ENCODE peak calls at places on chromosomes 7 and 10, in five cellular contexts. One of them, this sample, is unnamed.

GRCh38 chr7:131518626-131519025 is 37.8 kb downstream of the PODXL start:
- DNase-seq in G401: no peak
- DNase-seq in RCC 7860: no peak
- DNase-seq in colonic mucosa: no peak
- DNase-seq in H54: no peak
- DNase-seq in this sample: no peak

GRCh38 chr10:28713626-28714352 is 36.5 kb downstream of the BAMBI start:
- DNase-seq in G401: no peak
- DNase-seq in RCC 7860: no peak
- DNase-seq in colonic mucosa: no peak
- DNase-seq in H54: no peak
- DNase-seq in this sample: no peak

GRCh38 chr7:16428672-16429071 is 7.3 kb upstream of the CRPPA start:
- DNase-seq in G401: no peak
- DNase-seq in RCC 7860: peak
- DNase-seq in colonic mucosa: peak
- DNase-seq in H54: no peak
- DNase-seq in this sample: no peak

GRCh38 chr7:29826530-29826822 is 20.2 kb downstream of the WIPF3 start:
- DNase-seq in G401: no peak
- DNase-seq in RCC 7860: no peak
- DNase-seq in colonic mucosa: no peak
- DNase-seq in H54: no peak
- DNase-seq in this sample: no peak

GRCh38 chr7:100865971-100866720 is 1.0 kb upstream of the TRIP6 start:
- DNase-seq in G401: peak
- DNase-seq in RCC 7860: peak
- DNase-seq in colonic mucosa: peak
- DNase-seq in H54: peak
- DNase-seq in this sample: no peak

GRCh38 chr7:17802056-17802455 is 138.2 kb downstream of the SNX13 start:
- DNase-seq in G401: no peak
- DNase-seq in RCC 7860: no peak
- DNase-seq in colonic mucosa: no peak
- DNase-seq in H54: no peak
- DNase-seq in this sample: no peak

GRCh38 chr7:138527746-138528223 is 67.7 kb downstream of the TRIM24 start:
- DNase-seq in G401: no peak
- DNase-seq in RCC 7860: no peak
- DNase-seq in colonic mucosa: no peak
- DNase-seq in H54: no peak
- DNase-seq in this sample: no peak

GRCh38 chr10:79079074-79079397 is 10.3 kb downstream of the ZMIZ1 start:
- DNase-seq in G401: no peak
- DNase-seq in RCC 7860: no peak
- DNase-seq in colonic mucosa: no peak
- DNase-seq in H54: peak
- DNase-seq in this sample: no peak

GRCh38 chr7:46774515-46774914 is 807.4 kb downstream of the TNS3 start:
- DNase-seq in G401: no peak
- DNase-seq in RCC 7860: no peak
- DNase-seq in colonic mucosa: no peak
- DNase-seq in H54: no peak
- DNase-seq in this sample: no peak

GRCh38 chr7:130461256-130461655 is 20.4 kb upstream of the CEP41 start:
- DNase-seq in G401: no peak
- DNase-seq in RCC 7860: no peak
- DNase-seq in colonic mucosa: no peak
- DNase-seq in H54: no peak
- DNase-seq in this sample: no peak

GRCh38 chr7:137920637-137921473 is 74.1 kb upstream of the DGKI start:
- DNase-seq in G401: no peak
- DNase-seq in RCC 7860: no peak
- DNase-seq in colonic mucosa: no peak
- DNase-seq in H54: no peak
- DNase-seq in this sample: no peak

GRCh38 chr7:158662610-158663427 is 41.8 kb downstream of the NCAPG2 start:
- DNase-seq in G401: no peak
- DNase-seq in RCC 7860: no peak
- DNase-seq in colonic mucosa: no peak
- DNase-seq in H54: no peak
- DNase-seq in this sample: no peak

GRCh38 chr10:6140141-6140841 is 51.5 kb downstream of the RBM17 start:
- DNase-seq in G401: no peak
- DNase-seq in RCC 7860: no peak
- DNase-seq in colonic mucosa: peak
- DNase-seq in H54: no peak
- DNase-seq in this sample: no peak

GRCh38 chr10:121640276-121640675 is 42.0 kb upstream of the FGFR2 start:
- DNase-seq in G401: no peak
- DNase-seq in RCC 7860: no peak
- DNase-seq in colonic mucosa: no peak
- DNase-seq in H54: no peak
- DNase-seq in this sample: no peak

GRCh38 chr7:63900394-63901203 is 98.0 kb upstream of the ZNF722 start:
- DNase-seq in G401: peak
- DNase-seq in RCC 7860: no peak
- DNase-seq in colonic mucosa: peak
- DNase-seq in H54: no peak
- DNase-seq in this sample: no peak

GRCh38 chr7:149866817-149867447 is 6.8 kb upstream of the ATP6V0E2 start:
- DNase-seq in G401: no peak
- DNase-seq in RCC 7860: no peak
- DNase-seq in colonic mucosa: no peak
- DNase-seq in H54: no peak
- DNase-seq in this sample: no peak

This sample was measured in HuH-7.5.